ENCODE peak calls at places on chromosome 2, in six cellular contexts. I, Q, P, G, N and T are unnamed samples.

GRCh38 chr2:240060977-240061591 is 7.8 kb upstream of the OR6B3 start:
- DNase-seq in N (no peak), I (peak), G (no peak), Q (peak), P (peak), T (peak)

GRCh38 chr2:126643431-126643830 is 12.5 kb upstream of the GYPC start:
- DNase-seq in Q (no peak), P (no peak), G (peak), I (no peak), N (no peak), T (no peak)

GRCh38 chr2:71934320-71934593 is 213.4 kb downstream of the CYP26B1 start:
- DNase-seq in G (no peak), N (no peak), P (no peak), Q (no peak), I (no peak), T (no peak)

GRCh38 chr2:235605306-235605998 is 111.6 kb downstream of the AGAP1 start:
- DNase-seq in G (peak), Q (peak), P (peak), I (no peak), N (peak), T (peak)

GRCh38 chr2:160208662-160209229 is 8.7 kb upstream of the ITGB6 start:
- DNase-seq in G (no peak), P (no peak), I (no peak), N (no peak), Q (no peak), T (no peak)

GRCh38 chr2:18597618-18598017 is 8.2 kb upstream of the NT5C1B start:
- DNase-seq in P (no peak), Q (no peak), I (no peak), G (no peak), N (no peak), T (no peak)

GRCh38 chr2:168626610-168627009 is 170.5 kb downstream of the CERS6 start:
- DNase-seq in P (no peak), G (no peak), Q (no peak), N (no peak), I (no peak), T (no peak)

GRCh38 chr2:170821631-170822291 is 5.1 kb downstream of the GAD1 start:
- DNase-seq in N (no peak), Q (no peak), G (no peak), I (no peak), P (no peak), T (no peak)

GRCh38 chr2:96413067-96413722 is 77.6 kb downstream of the NCAPH start:
- DNase-seq in N (no peak), Q (peak), I (no peak), G (no peak), P (no peak), T (peak)
- H3K4me3 ChIP-seq in N (peak), Q (peak), I (no peak), G (no peak), P (peak), T (peak)

DNA sequence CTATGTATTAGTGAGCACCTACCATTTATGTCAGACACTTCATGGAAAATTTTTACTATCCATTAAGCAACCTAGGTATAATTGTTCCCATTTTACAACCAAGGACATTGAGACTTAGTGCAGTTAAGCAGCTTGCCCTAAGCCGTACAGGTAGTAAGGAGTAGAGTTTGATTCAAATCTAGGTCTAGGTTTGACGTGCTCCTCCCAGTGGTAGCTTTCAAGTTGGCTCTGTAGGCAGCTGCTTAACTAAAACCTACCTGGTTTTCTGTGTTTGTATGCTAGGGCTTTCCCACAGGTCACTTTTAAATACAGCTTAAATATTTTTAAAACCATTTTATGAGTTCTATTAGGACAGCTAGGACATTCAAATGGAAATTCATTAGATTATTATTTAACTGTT is 69.7 kb downstream of the NUP35 start:
- DNase-seq in G (no peak), Q (no peak), P (no peak), N (no peak), I (no peak), T (no peak)
- TF ChIP-seq CTCF in G (no peak), Q (no peak), P (no peak), N (no peak), I (no peak), T (no peak)

GRCh38 chr2:132609101-132609890 is 60.7 kb downstream of the LYPD1 start:
- DNase-seq in N (no peak), P (no peak), G (no peak), I (no peak), Q (no peak), T (no peak)
- H3K4me3 ChIP-seq in N (no peak), P (no peak), G (no peak), I (no peak), Q (no peak), T (no peak)

GRCh38 chr2:105582952-105583660 is 161.6 kb upstream of the NCK2 start:
- DNase-seq in P (no peak), I (no peak), G (no peak), N (no peak), Q (no peak), T (no peak)

GRCh38 chr2:105578166-105578565 is 166.5 kb upstream of the NCK2 start:
- DNase-seq in Q (no peak), I (no peak), P (no peak), N (no peak), G (no peak), T (no peak)

GRCh38 chr2:105584437-105585010 is 160.2 kb upstream of the NCK2 start:
- DNase-seq in Q (no peak), I (no peak), N (no peak), G (no peak), P (no peak), T (no peak)

GRCh38 chr2:105580870-105581567 is 163.7 kb upstream of the NCK2 start:
- DNase-seq in N (no peak), P (no peak), I (no peak), Q (no peak), G (no peak), T (no peak)

DNA sequence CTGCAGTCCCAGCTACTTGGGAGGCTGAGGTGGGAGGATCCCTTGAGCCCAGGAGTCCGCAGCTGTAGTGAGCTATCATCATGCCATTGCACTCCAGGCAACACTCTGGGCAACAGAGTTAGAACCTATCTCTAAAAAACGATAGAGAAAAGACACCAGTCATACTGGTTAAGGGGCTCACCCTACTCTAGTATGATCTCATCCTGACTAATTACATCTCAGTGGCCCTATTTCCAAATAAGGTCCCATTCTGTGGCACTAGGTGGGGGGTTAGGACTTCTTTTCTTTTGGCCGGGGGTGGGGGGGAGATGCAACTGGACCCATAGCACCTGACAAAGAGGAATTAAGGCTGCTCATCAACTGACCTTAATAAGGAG is 163.2 kb upstream of the NCK2 start:
- DNase-seq in G (no peak), P (no peak), N (no peak), I (no peak), Q (no peak), T (no peak)
- TF ChIP-seq CTCF in G (no peak), P (no peak), N (no peak), I (no peak), Q (no peak), T (no peak)

GRCh38 chr2:190578158-190579057 is 43.9 kb upstream of the NEMP2 start:
- DNase-seq in G (peak), N (no peak), Q (peak), I (no peak), P (no peak), T (peak)

GRCh38 chr2:190576565-190576964 is 42.0 kb upstream of the NEMP2 start:
- DNase-seq in I (no peak), P (no peak), Q (no peak), N (no peak), G (no peak), T (no peak)

GRCh38 chr2:190581997-190582396 is 47.5 kb upstream of the NEMP2 start:
- DNase-seq in I (no peak), N (no peak), Q (no peak), G (no peak), P (no peak), T (no peak)

GRCh38 chr2:190579945-190580866 is 45.7 kb upstream of the NEMP2 start:
- DNase-seq in P (no peak), G (no peak), N (no peak), Q (no peak), I (no peak), T (no peak)

GRCh38 chr2:190579058-190579410 is 44.5 kb upstream of the NEMP2 start:
- DNase-seq in I (no peak), P (no peak), N (no peak), G (no peak), Q (no peak), T (no peak)
- H3K4me3 ChIP-seq in I (no peak), P (no peak), N (no peak), G (no peak), Q (no peak), T (no peak)

GRCh38 chr2:64311191-64311910 is 142.6 kb upstream of the LGALSL start:
- DNase-seq in P (no peak), Q (no peak), N (no peak), I (no peak), G (no peak), T (no peak)
- TF ChIP-seq CTCF in P (no peak), Q (no peak), N (no peak), I (no peak), G (no peak), T (no peak)

DNA sequence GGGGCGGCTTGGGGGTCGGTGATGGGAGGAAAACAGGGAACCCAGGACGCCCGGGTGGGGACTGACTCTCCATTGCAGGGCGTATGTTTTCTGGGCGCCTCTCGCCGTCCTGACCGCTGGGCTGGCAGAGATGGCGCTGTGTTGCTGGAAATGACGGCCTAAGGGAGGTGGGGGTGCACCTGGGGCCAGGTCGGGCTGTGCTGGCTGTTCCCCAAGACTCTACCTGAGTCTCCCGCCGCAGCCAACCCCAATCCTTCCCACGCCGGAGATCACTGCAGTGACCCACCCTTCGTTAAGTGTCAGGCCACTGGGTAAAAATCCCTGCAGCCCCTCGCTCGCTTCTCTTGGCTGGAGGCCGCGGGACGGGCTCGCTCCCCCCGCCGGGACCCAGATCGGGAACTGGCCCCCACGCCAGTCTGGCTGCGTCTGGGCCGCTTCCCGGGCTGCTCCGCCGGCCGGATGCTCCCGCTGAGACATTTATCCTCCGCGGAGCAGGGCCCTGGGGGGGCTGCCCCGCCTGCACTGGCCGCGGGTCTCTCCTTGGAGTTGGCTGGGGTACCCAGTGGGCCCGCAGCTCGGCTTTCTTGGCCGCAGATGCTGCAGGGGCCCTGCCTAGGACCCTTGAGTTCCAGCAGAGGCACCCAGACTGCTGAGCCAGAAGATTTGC is 7.8 kb upstream of the ARMC9 start:
- DNase-seq in I (no peak), G (no peak), P (no peak), N (peak), Q (peak), T (no peak)
- H3K4me3 ChIP-seq in I (no peak), G (no peak), P (no peak), N (peak), Q (peak), T (no peak)